ENCODE peak calls at places on chromosome 12, in ten cellular contexts. D is A549; O is tibial artery; E is ovary; C is CD4-positive, alpha-beta T cell; X is spleen; H is psoas muscle; T is Panc1; Q is colonic mucosa; G is neuronal stem cell. W is an unnamed sample. For H3K9me3, the result is how much of the 10 kb centered on the place peaks cover.

GRCh38 chr12:113747048-113747447 is 219.1 kb downstream of the RBM19 start:
- DNase-seq in C (no peak), E (no peak), H (no peak), O (no peak), D (no peak), T (no peak), G (no peak), X (no peak), Q (no peak), W (no peak)

GRCh38 chr12:109440851-109441490 is 36.1 kb downstream of the KCTD10 start:
- DNase-seq in Q (no peak), G (no peak), H (no peak), D (no peak), X (no peak), E (no peak), C (no peak), O (no peak), T (no peak), W (no peak)

GRCh38 chr12:45416161-45416560 is 200.3 kb downstream of the ANO6 start:
- DNase-seq in D (no peak), X (no peak), G (no peak), E (no peak), T (no peak), C (no peak), H (no peak), Q (no peak), O (no peak), W (no peak)

GRCh38 chr12:124814741-124815613 is 48.7 kb downstream of the SCARB1 start:
- DNase-seq in O (no peak), X (no peak), G (no peak), E (no peak), D (no peak), T (no peak), Q (no peak), H (no peak), C (no peak), W (no peak)

GRCh38 chr12:45655186-45655585 is 74.3 kb upstream of the ARID2 start:
- DNase-seq in X (no peak), D (no peak), T (no peak), O (no peak), E (no peak), G (no peak), C (peak), Q (no peak), H (no peak), W (peak)

GRCh38 chr12:64679487-64679983 is 69.2 kb downstream of the RASSF3 start:
- DNase-seq in H (peak), T (peak), X (peak), O (peak), C (peak), D (peak), E (peak), G (no peak), Q (peak), W (peak)

GRCh38 chr12:70928066-70928465 is 7.5 kb upstream of the PTPRR start:
- DNase-seq in O (no peak), E (no peak), C (no peak), G (no peak), H (no peak), T (no peak), Q (no peak), D (no peak), X (no peak), W (no peak)

GRCh38 chr12:6333566-6333965 is 8.3 kb downstream of the TNFRSF1A start:
- DNase-seq in O (no peak), X (peak), D (no peak), Q (no peak), C (no peak), E (no peak), T (no peak), G (no peak), H (no peak), W (no peak)

GRCh38 chr12:104234926-104235499 is 19.4 kb downstream of the TXNRD1 start:
- DNase-seq in O (no peak), X (no peak), T (no peak), Q (no peak), E (no peak), H (no peak), D (no peak), G (no peak), C (no peak), W (no peak)

GRCh38 chr12:104230304-104230703 is 14.7 kb downstream of the TXNRD1 start:
- DNase-seq in G (no peak), E (no peak), O (no peak), Q (no peak), H (no peak), T (no peak), X (no peak), C (no peak), D (no peak), W (no peak)

GRCh38 chr12:104230704-104231103 is 15.1 kb downstream of the TXNRD1 start:
- DNase-seq in C (no peak), X (no peak), Q (no peak), H (no peak), O (no peak), D (no peak), E (no peak), T (no peak), G (no peak), W (no peak)

GRCh38 chr12:104237930-104238329 is 22.4 kb downstream of the TXNRD1 start:
- DNase-seq in C (no peak), X (no peak), O (no peak), T (no peak), E (no peak), Q (no peak), H (no peak), D (no peak), G (no peak), W (no peak)

DNA sequence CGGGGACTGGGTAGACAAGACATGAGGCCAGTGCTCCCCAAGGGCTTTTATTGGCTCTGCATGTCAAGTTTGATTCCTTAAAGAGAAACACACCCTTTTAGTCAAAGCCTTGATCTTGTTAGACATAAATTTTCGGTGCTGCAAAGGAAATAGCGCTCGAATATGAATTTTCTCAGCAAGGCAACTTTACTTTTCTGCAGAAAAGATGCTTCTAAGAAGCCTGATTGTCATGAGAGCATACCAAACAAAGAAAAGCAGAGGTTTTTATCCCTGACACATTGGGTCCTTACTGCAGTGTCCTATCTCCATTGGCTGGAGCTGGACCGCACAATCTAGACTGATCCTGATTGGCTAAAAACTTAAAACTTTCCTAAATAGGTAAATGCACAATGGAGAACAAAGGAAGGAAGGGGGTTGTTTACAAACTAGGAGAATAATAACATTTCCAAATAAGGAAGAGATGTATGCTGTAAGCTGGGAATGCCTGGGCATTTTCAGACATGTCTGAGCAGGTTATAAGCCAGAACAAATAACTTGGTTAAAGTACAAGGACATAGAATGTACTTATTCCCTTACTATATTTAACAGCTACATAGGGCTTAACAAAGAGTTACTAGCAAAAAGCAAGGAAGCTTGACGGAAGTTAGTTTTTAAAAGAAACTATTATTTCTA is 17.2 kb downstream of the TXNRD1 start:
- DNase-seq in C (no peak), G (no peak), T (no peak), D (no peak), E (no peak), H (no peak), Q (no peak), X (no peak), O (no peak), W (no peak)
- H3K9me3 ChIP-seq in C (under half), G (under half), T (under half), D (half or more), E (under half), H (under half), Q (under half), X (under half), O (under half), W (under half)

GRCh38 chr12:34206061-34206785 is 183.9 kb downstream of the ALG10 start:
- DNase-seq in Q (no peak), D (no peak), E (no peak), C (no peak), G (no peak), H (no peak), O (no peak), T (no peak), X (no peak), W (no peak)

GRCh38 chr12:34204830-34205285 is 182.6 kb downstream of the ALG10 start:
- DNase-seq in D (no peak), C (no peak), T (no peak), G (no peak), X (no peak), Q (no peak), E (no peak), O (no peak), H (no peak), W (no peak)

GRCh38 chr12:34207858-34208257 is 185.6 kb downstream of the ALG10 start:
- DNase-seq in O (no peak), H (no peak), C (no peak), X (no peak), E (no peak), Q (no peak), D (no peak), G (no peak), T (no peak), W (no peak)

GRCh38 chr12:34203866-34204620 is 181.7 kb downstream of the ALG10 start:
- DNase-seq in H (no peak), T (no peak), E (no peak), Q (no peak), O (no peak), C (no peak), X (no peak), D (no peak), G (no peak), W (no peak)

GRCh38 chr12:34205401-34205800 is 183.1 kb downstream of the ALG10 start:
- DNase-seq in D (no peak), C (no peak), T (no peak), E (no peak), O (no peak), X (no peak), G (no peak), Q (no peak), H (no peak), W (no peak)
- H3K9me3 ChIP-seq in D (under half), C (under half), T (under half), E (under half), O (under half), X (under half), G (half or more), Q (under half), H (under half), W (under half)

DNA sequence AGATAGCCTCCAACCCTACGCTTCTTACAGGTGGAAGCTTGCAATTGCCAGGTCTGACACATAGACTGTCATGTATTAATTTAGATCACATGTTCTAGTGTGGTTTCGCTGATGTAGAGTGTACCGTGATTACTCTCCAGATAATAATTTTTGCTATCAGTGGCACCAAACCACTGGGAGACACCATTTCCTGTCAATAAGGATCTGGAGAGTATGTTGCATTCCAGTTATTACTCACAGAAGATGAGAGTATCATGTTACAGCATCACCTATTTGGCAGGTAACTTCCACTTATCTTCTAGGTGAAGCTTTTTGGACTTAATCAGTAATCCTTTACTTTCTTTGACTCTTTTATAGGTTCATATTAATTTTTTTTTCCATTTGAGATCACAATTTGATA is 147.2 kb downstream of the HELB start:
- DNase-seq in D (no peak), C (no peak), O (no peak), X (no peak), E (no peak), Q (no peak), G (no peak), T (no peak), H (no peak), W (no peak)
- H3K9me3 ChIP-seq in D (under half), C (under half), O (under half), X (under half), E (under half), Q (under half), G (under half), T (under half), H (under half), W (under half)

GRCh38 chr12:99686142-99686541 is 38.6 kb downstream of the GARIN6 start:
- DNase-seq in C (no peak), O (no peak), E (no peak), H (no peak), G (no peak), D (no peak), T (no peak), X (no peak), Q (no peak), W (no peak)
- H3K9me3 ChIP-seq in C (under half), O (under half), E (under half), H (under half), G (under half), D (under half), T (under half), X (under half), Q (under half), W (under half)

W was measured in T-helper 17 cell.